ENCODE peak calls at places on chromosome 1, in ten cellular contexts. U is sigmoid colon, Q is A549, C is ovary, G is H1, H is stomach, L is transverse colon, P is tibial nerve, E is upper lobe of left lung, Y is GM12878. M is an unnamed sample.

GRCh38 chr1:153697191-153697872 is 18.8 kb downstream of the NPR1 start:
- DNase-seq in U (peak), Q (no peak), C (peak), G (peak), H (no peak), L (no peak), P (no peak), E (no peak), Y (no peak), M (no peak)

GRCh38 chr1:239812580-239812979 is 279.1 kb upstream of the FMN2 start:
- DNase-seq in U (no peak), Q (no peak), C (no peak), G (no peak), H (no peak), L (no peak), P (no peak), E (no peak), Y (no peak), M (no peak)

GRCh38 chr1:65393345-65393744 is 27.1 kb upstream of the LEPR start:
- DNase-seq in U (no peak), Q (no peak), C (no peak), G (no peak), H (no peak), L (no peak), P (no peak), E (no peak), Y (peak), M (no peak)

GRCh38 chr1:81832573-81832972 is 31.8 kb downstream of the ADGRL2 start:
- DNase-seq in U (no peak), Q (no peak), C (peak), G (no peak), H (no peak), L (no peak), P (no peak), E (no peak), Y (no peak), M (no peak)

GRCh38 chr1:208254862-208255261 is 10.7 kb upstream of the PLXNA2 start:
- DNase-seq in U (no peak), Q (no peak), C (no peak), G (no peak), H (no peak), L (no peak), P (no peak), E (no peak), Y (no peak), M (no peak)

GRCh38 chr1:226526801-226527595 is 21.6 kb upstream of the STUM start:
- DNase-seq in U (no peak), Q (no peak), C (peak), G (no peak), H (peak), L (peak), P (no peak), E (peak), Y (no peak), M (peak)

GRCh38 chr1:151819951-151820623 is 11.5 kb downstream of the RORC start:
- DNase-seq in U (no peak), Q (no peak), C (no peak), G (no peak), H (peak), L (no peak), P (no peak), E (no peak), Y (no peak), M (no peak)

GRCh38 chr1:147077936-147078605 is 94.2 kb downstream of the PRKAB2 start:
- DNase-seq in U (no peak), Q (no peak), C (no peak), G (no peak), H (no peak), L (no peak), P (no peak), E (peak), Y (no peak), M (no peak)

GRCh38 chr1:171160611-171161354 is 24.3 kb upstream of the FMO2 start:
- DNase-seq in U (no peak), Q (no peak), C (no peak), G (no peak), H (no peak), L (no peak), P (no peak), E (no peak), Y (no peak), M (no peak)
- H3K4me3 ChIP-seq in U (no peak), Q (no peak), C (no peak), G (no peak), H (no peak), L (no peak), P (no peak), E (no peak), Y (no peak), M (no peak)

GRCh38 chr1:185439727-185440415 is 122.8 kb upstream of the IVNS1ABP start:
- DNase-seq in U (no peak), Q (peak), C (no peak), G (no peak), H (no peak), L (no peak), P (no peak), E (no peak), Y (peak), M (no peak)
- TF ChIP-seq EP300 in U (no peak), Q (no peak), C (no peak), G (no peak), H (no peak), L (no peak), P (no peak), E (no peak), Y (peak), M (no peak)

GRCh38 chr1:169484683-169485426 is 889 bp downstream of the SLC19A2 start:
- DNase-seq in U (peak), Q (peak), C (peak), G (no peak), H (peak), L (peak), P (peak), E (no peak), Y (no peak), M (peak)
- TF ChIP-seq POLR2A in U (no peak), Q (no peak), C (no peak), G (no peak), H (no peak), L (no peak), P (no peak), E (no peak), Y (no peak), M (no peak)

GRCh38 chr1:9418851-9419250 is 120.4 kb upstream of the SLC25A33 start:
- DNase-seq in U (no peak), Q (no peak), C (no peak), G (no peak), H (no peak), L (no peak), P (no peak), E (no peak), Y (no peak), M (no peak)

GRCh38 chr1:9413877-9414213 is 121.2 kb downstream of the SPSB1 start:
- DNase-seq in U (no peak), Q (no peak), C (no peak), G (no peak), H (no peak), L (peak), P (no peak), E (peak), Y (no peak), M (no peak)

GRCh38 chr1:9416918-9417500 is 122.3 kb upstream of the SLC25A33 start:
- DNase-seq in U (no peak), Q (no peak), C (no peak), G (no peak), H (no peak), L (no peak), P (no peak), E (no peak), Y (no peak), M (no peak)

GRCh38 chr1:9417695-9418094 is 121.6 kb upstream of the SLC25A33 start:
- DNase-seq in U (no peak), Q (no peak), C (no peak), G (no peak), H (no peak), L (no peak), P (no peak), E (no peak), Y (no peak), M (no peak)

DNA sequence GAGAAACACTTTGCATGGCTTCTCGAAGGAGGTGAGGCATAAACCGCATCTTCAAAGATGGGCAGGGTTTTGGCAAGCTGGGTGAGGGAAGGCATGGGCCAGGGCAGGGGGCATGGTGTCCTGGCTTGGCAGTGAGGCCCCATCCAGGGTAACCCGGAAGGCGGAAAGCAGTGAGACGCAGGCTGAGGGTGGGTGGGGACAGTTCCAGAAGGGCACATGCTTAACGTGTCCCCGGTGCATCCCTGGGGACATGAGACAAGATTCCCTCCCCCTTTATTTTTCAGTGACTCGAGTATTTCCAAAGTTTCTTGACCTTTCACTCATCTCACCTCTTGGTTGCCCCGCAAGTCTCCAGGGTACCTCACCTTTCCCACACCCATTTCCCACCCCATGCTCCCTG is 122.8 kb upstream of the SLC25A33 start:
- DNase-seq in U (no peak), Q (no peak), C (no peak), G (no peak), H (no peak), L (no peak), P (no peak), E (no peak), Y (no peak), M (no peak)
- H3K4me3 ChIP-seq in U (no peak), Q (no peak), C (no peak), G (no peak), H (no peak), L (no peak), P (no peak), E (no peak), Y (no peak), M (no peak)

GRCh38 chr1:59229138-59229537 is 67.8 kb upstream of the FGGY start:
- DNase-seq in U (no peak), Q (no peak), C (no peak), G (no peak), H (no peak), L (no peak), P (no peak), E (no peak), Y (no peak), M (no peak)

GRCh38 chr1:59230622-59231021 is 66.3 kb upstream of the FGGY start:
- DNase-seq in U (no peak), Q (no peak), C (no peak), G (no peak), H (no peak), L (no peak), P (no peak), E (no peak), Y (no peak), M (no peak)

GRCh38 chr1:59233444-59233843 is 63.5 kb upstream of the FGGY start:
- DNase-seq in U (no peak), Q (no peak), C (no peak), G (no peak), H (no peak), L (no peak), P (no peak), E (no peak), Y (no peak), M (no peak)

GRCh38 chr1:59236949-59237545 is 59.8 kb upstream of the FGGY start:
- DNase-seq in U (no peak), Q (no peak), C (no peak), G (no peak), H (no peak), L (no peak), P (no peak), E (no peak), Y (no peak), M (no peak)

DNA sequence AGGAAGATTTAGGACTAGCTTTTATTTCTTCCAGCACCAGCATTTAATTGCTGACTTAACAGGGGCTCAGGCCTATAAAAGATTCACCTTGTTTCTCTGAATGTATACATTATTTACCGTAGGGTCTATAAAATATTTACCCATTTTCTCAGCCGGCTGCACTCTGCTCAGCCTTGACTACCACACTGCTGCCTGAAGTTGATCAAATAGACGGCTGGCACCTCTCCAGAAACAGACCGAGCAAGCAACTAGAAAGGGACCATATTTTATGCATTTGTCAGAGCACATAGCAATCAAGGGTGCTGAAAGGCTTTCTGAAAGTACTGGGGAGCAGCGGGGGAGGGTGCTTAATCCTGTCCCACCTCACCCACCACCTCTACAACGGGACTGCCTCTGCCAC is 64.7 kb upstream of the FGGY start:
- DNase-seq in U (no peak), Q (no peak), C (no peak), G (no peak), H (peak), L (peak), P (no peak), E (no peak), Y (no peak), M (no peak)
- TF ChIP-seq EP300 in U (no peak), Q (no peak), C (no peak), G (no peak), H (no peak), L (no peak), P (no peak), E (no peak), Y (no peak), M (no peak)